ENCODE peak calls at places on chromosomes 2 and 18, in six cellular contexts. V, O, P, K, N and A are unnamed samples. For H3K9me3, the result is how much of the 10 kb centered on the place peaks cover.

GRCh38 chr2:134347756-134348155 is 93.9 kb downstream of the MGAT5 start:
- ATAC-seq in V (no peak), O (no peak), P (no peak), K (no peak), N (no peak), A (no peak)

GRCh38 chr2:9768388-9768787 is 74.9 kb upstream of the TAF1B start:
- ATAC-seq in V (no peak), O (peak), P (no peak), K (peak), N (peak), A (no peak)

GRCh38 chr2:142989276-142990204 is 112.1 kb downstream of the KYNU start:
- ATAC-seq in V (peak), O (peak), P (peak), K (peak), N (no peak), A (no peak)

GRCh38 chr2:9782197-9782719 is 61.0 kb upstream of the TAF1B start:
- ATAC-seq in V (peak), O (no peak), P (peak), K (peak), N (peak), A (no peak)

GRCh38 chr18:24934231-24934932 is 417.6 kb downstream of the ZNF521 start:
- ATAC-seq in V (no peak), O (no peak), P (no peak), K (no peak), N (no peak), A (no peak)

GRCh38 chr2:226725096-226725495 is 74.5 kb downstream of the IRS1 start:
- ATAC-seq in V (no peak), O (no peak), P (no peak), K (no peak), N (no peak), A (no peak)

GRCh38 chr2:239266779-239267410 is 133.9 kb downstream of the HDAC4 start:
- ATAC-seq in V (no peak), O (no peak), P (no peak), K (peak), N (peak), A (no peak)

GRCh38 chr18:56458770-56459450 is 179.5 kb downstream of the TXNL1 start:
- ATAC-seq in V (no peak), O (no peak), P (no peak), K (no peak), N (no peak), A (peak)

GRCh38 chr2:26710743-26711456 is 18.4 kb downstream of the KCNK3 start:
- ATAC-seq in V (no peak), O (no peak), P (no peak), K (no peak), N (no peak), A (no peak)

GRCh38 chr2:190683802-190684201 is 34.9 kb downstream of the NAB1 start:
- ATAC-seq in V (no peak), O (no peak), P (no peak), K (no peak), N (no peak), A (no peak)

GRCh38 chr2:219177594-219178376 is at the start of gene RETREG2:
- ATAC-seq in V (peak), O (peak), P (peak), K (peak), N (peak), A (peak)

GRCh38 chr2:239053801-239054503 is 206.1 kb downstream of the TWIST2 start:
- ATAC-seq in V (no peak), O (no peak), P (no peak), K (no peak), N (no peak), A (no peak)

GRCh38 chr2:138494265-138494966 is 7.2 kb upstream of the SPOPL start:
- ATAC-seq in V (no peak), O (peak), P (no peak), K (no peak), N (peak), A (no peak)

GRCh38 chr2:241616168-241617125 is 20.5 kb downstream of the THAP4 start:
- ATAC-seq in V (no peak), O (no peak), P (no peak), K (no peak), N (peak), A (no peak)

GRCh38 chr2:150812664-150813408 is 325.4 kb upstream of the RND3 start:
- ATAC-seq in V (no peak), O (no peak), P (no peak), K (no peak), N (no peak), A (no peak)

GRCh38 chr2:3628800-3629199 is 29.2 kb upstream of the ALLC start:
- ATAC-seq in V (no peak), O (peak), P (peak), K (no peak), N (peak), A (no peak)

GRCh38 chr2:218284106-218284811 is 8.0 kb downstream of the TMBIM1 start:
- ATAC-seq in V (peak), O (peak), P (no peak), K (peak), N (peak), A (peak)

GRCh38 chr2:25032094-25032493 is 9.8 kb upstream of the EFR3B start:
- ATAC-seq in V (no peak), O (no peak), P (no peak), K (no peak), N (no peak), A (no peak)

GRCh38 chr2:84888401-84889276 is 7.8 kb upstream of the TRABD2A start:
- ATAC-seq in V (peak), O (peak), P (peak), K (peak), N (peak), A (peak)

GRCh38 chr18:49368876-49369440 is 91.5 kb downstream of the DYM start:
- ATAC-seq in V (peak), O (peak), P (no peak), K (no peak), N (no peak), A (no peak)

GRCh38 chr2:199771948-199772692 is 78.9 kb downstream of the FTCDNL1 start:
- ATAC-seq in V (peak), O (no peak), P (no peak), K (no peak), N (no peak), A (no peak)

GRCh38 chr2:220748875-220749479 is 823.1 kb downstream of the EPHA4 start:
- ATAC-seq in V (no peak), O (no peak), P (no peak), K (no peak), N (no peak), A (no peak)

GRCh38 chr2:17592731-17593409 is 52.4 kb downstream of the VSNL1 start:
- ATAC-seq in V (no peak), O (no peak), P (no peak), K (no peak), N (peak), A (no peak)

GRCh38 chr2:167961536-167961935 is 285.9 kb downstream of the STK39 start:
- ATAC-seq in V (no peak), O (no peak), P (no peak), K (no peak), N (no peak), A (no peak)

GRCh38 chr2:180033993-180034894 is 27.1 kb upstream of the CWC22 start:
- ATAC-seq in V (peak), O (peak), P (no peak), K (no peak), N (peak), A (no peak)

GRCh38 chr2:15965564-15966019 is 25.2 kb downstream of the MYCN start:
- ATAC-seq in V (peak), O (peak), P (no peak), K (no peak), N (peak), A (no peak)

GRCh38 chr2:181374741-181375675 is 82.2 kb upstream of the ITGA4 start:
- ATAC-seq in V (no peak), O (no peak), P (no peak), K (peak), N (no peak), A (no peak)

GRCh38 chr2:36079793-36080192 is 275.8 kb upstream of the CRIM1 start:
- ATAC-seq in V (no peak), O (no peak), P (no peak), K (no peak), N (no peak), A (no peak)
- H3K4me3 ChIP-seq in V (no peak), O (no peak), P (no peak), K (no peak), N (no peak), A (no peak)

GRCh38 chr18:64165906-64166305 is 17.0 kb upstream of the LINC00305 start:
- ATAC-seq in V (no peak), O (no peak), P (no peak), K (no peak), N (no peak), A (no peak)
- TF ChIP-seq EP300 in V (no peak), O (no peak), P (no peak), K (no peak), N (no peak), A (no peak)

GRCh38 chr18:72605350-72605749 is 61.2 kb upstream of the CBLN2 start:
- ATAC-seq in V (no peak), O (no peak), P (no peak), K (no peak), N (no peak), A (no peak)
- H3K9me3 ChIP-seq in V (under half), O (under half), P (under half), K (under half), N (under half), A (under half)

DNA sequence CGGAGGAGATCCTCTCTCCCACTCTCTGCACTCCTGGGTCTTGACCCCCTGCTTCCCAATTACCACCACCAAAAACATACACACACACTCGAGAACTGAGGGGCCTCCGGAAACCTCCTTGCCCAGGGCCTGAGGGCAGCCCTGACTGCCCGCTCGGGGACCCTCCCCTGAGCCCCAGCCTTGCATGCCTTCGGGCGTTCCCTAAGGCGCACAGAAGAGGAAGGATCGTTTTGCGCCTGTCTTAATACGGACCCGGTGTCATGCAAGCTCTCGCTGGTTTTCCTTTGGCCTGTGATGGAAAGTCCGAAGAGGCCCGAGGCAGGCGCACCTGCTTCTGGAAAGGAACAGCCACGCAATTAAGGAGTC is 19.8 kb downstream of the POU3F3 start:
- ATAC-seq in V (no peak), O (peak), P (peak), K (peak), N (peak), A (no peak)
- H3K4me3 ChIP-seq in V (peak), O (no peak), P (peak), K (no peak), N (no peak), A (no peak)

GRCh38 chr2:100041946-100042345 is 100.4 kb downstream of the AFF3 start:
- ATAC-seq in V (no peak), O (no peak), P (no peak), K (no peak), N (no peak), A (no peak)
- TF ChIP-seq EP300 in V (no peak), O (no peak), P (no peak), K (no peak), N (no peak), A (no peak)

GRCh38 chr2:201513271-201513670 is 61.7 kb downstream of the STRADB start:
- ATAC-seq in V (no peak), O (no peak), P (no peak), K (no peak), N (no peak), A (no peak)
- H3K9me3 ChIP-seq in V (under half), O (under half), P (under half), K (under half), N (under half), A (under half)

DNA sequence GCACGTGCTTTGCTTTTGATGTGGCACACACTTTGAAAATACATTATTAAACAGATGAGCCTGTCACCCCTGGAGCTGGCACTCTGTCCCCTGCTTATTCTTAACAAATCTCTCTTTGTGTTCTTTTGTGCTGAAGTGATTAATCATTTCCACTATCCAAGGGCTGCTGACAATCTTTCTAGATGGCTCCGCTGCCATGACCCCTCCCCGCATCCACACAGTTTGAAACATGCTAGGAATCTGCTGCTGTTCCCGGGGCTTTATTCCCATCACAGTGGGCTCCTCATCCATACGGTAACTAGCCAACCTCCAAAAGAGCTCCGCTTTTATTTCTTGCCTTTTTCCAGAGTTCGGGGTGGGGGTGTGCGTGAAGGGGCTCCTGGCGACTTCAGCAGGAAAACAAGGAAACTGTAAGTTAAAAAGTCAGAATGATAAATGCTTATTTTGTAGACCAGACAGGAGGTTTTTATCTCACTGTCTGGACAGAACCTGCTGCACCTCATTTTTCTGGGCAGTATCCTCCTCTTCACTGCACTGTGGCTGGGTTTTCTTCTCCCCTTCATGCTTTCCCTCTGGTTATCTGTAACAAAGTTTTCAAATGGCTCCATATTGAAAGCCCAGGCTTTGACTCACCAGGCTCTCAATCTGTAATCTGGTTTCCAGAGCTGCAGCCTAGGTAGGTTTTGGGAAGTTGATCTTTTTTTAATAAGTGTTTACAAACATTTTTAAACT is 319.7 kb downstream of the AFF3 start:
- ATAC-seq in V (no peak), O (no peak), P (no peak), K (no peak), N (no peak), A (no peak)
- H3K4me3 ChIP-seq in V (no peak), O (no peak), P (no peak), K (no peak), N (no peak), A (no peak)